ENCODE peak calls at places on chromosomes 16 and 17, in four cellular contexts. Q, E, R and L are unnamed samples. For H3K4me1, the result is how much of the 10 kb centered on the place peaks cover.

GRCh38 chr17:13931752-13932477 is 137.4 kb upstream of the COX10 start:
- DNase-seq in R (peak), Q (peak), E (peak), L (no peak)

GRCh38 chr16:11136600-11136999 is 119.4 kb downstream of the SOCS1 start:
- DNase-seq in E (no peak), R (peak), Q (no peak), L (peak)

GRCh38 chr16:83609178-83609577 is 198.6 kb upstream of the HSBP1 start:
- DNase-seq in E (no peak), Q (no peak), R (no peak), L (no peak)

GRCh38 chr17:39667262-39668140 is 752 bp upstream of the PNMT start:
- DNase-seq in Q (no peak), R (no peak), E (no peak), L (no peak)

GRCh38 chr17:43416998-43417891 is 18.5 kb downstream of the ARL4D start:
- DNase-seq in E (no peak), Q (peak), R (no peak), L (no peak)

GRCh38 chr17:70552230-70552981 is 383.1 kb downstream of the KCNJ2 start:
- DNase-seq in E (no peak), R (peak), Q (no peak), L (no peak)

GRCh38 chr16:86669937-86670772 is 91.8 kb downstream of the FOXL1 start:
- DNase-seq in E (no peak), Q (peak), R (peak), L (no peak)

GRCh38 chr16:65070831-65071230 is 51.0 kb downstream of the CDH11 start:
- DNase-seq in R (peak), Q (peak), E (no peak), L (peak)

GRCh38 chr17:8585911-8586310 is 44.6 kb downstream of the MYH10 start:
- DNase-seq in Q (no peak), R (no peak), E (no peak), L (no peak)

GRCh38 chr17:78484300-78485159 is 92.7 kb downstream of the DNAH17 start:
- DNase-seq in R (peak), Q (no peak), E (no peak), L (no peak)

GRCh38 chr16:59339871-59340270 is 605.8 kb upstream of the GOT2 start:
- DNase-seq in Q (no peak), E (no peak), R (no peak), L (no peak)

GRCh38 chr17:27310548-27311110 is 16.7 kb downstream of the WSB1 start:
- DNase-seq in E (no peak), Q (no peak), R (no peak), L (no peak)

GRCh38 chr17:68851875-68852274 is 103.3 kb downstream of the ABCA8 start:
- DNase-seq in Q (no peak), R (no peak), E (no peak), L (no peak)

GRCh38 chr16:69417537-69418199 is 6.8 kb upstream of the CYB5B start:
- DNase-seq in R (peak), E (no peak), Q (no peak), L (peak)

GRCh38 chr17:82414548-82415281 is 3.4 kb upstream of the HEXD start:
- DNase-seq in E (no peak), R (peak), Q (peak), L (peak)

GRCh38 chr16:74480150-74481029 is 59.1 kb upstream of the CLEC18B start:
- DNase-seq in Q (peak), R (no peak), E (peak), L (peak)

GRCh38 chr17:33169580-33170285 is 123.4 kb downstream of the ASIC2 start:
- DNase-seq in R (no peak), Q (no peak), E (no peak), L (no peak)

GRCh38 chr17:47607481-47607880 is 42.2 kb upstream of the KPNB1 start:
- DNase-seq in E (no peak), Q (no peak), R (no peak), L (no peak)

GRCh38 chr16:22670551-22670970 is 143.4 kb upstream of the HS3ST2 start:
- DNase-seq in Q (no peak), R (no peak), E (no peak), L (no peak)

GRCh38 chr17:46809110-46809571 is 9.4 kb downstream of the WNT3 start:
- DNase-seq in R (no peak), E (no peak), Q (no peak), L (no peak)

GRCh38 chr17:8673621-8674020 is 43.1 kb upstream of the MYH10 start:
- DNase-seq in R (peak), Q (peak), E (no peak), L (no peak)

GRCh38 chr17:38892083-38892482 is 22.2 kb downstream of the LASP1 start:
- DNase-seq in E (no peak), Q (no peak), R (no peak), L (no peak)

GRCh38 chr16:27445502-27446175 is 43.7 kb downstream of the IL21R start:
- DNase-seq in E (no peak), Q (no peak), R (no peak), L (no peak)

GRCh38 chr17:3534881-3535252 is 22.7 kb downstream of the TRPV3 start:
- DNase-seq in Q (no peak), R (peak), E (no peak), L (no peak)

GRCh38 chr17:81515530-81516041 is 3.0 kb upstream of the ACTG1 start:
- DNase-seq in Q (no peak), E (no peak), R (no peak), L (no peak)

GRCh38 chr16:27547134-27547533 is 2.6 kb downstream of the GTF3C1 start:
- DNase-seq in Q (no peak), R (peak), E (peak), L (no peak)

GRCh38 chr17:57756941-57757340 is 11.8 kb upstream of the CCDC182 start:
- DNase-seq in Q (no peak), E (no peak), R (no peak), L (no peak)

GRCh38 chr16:19830902-19831555 is 53.6 kb downstream of the GPRC5B start:
- DNase-seq in R (peak), E (no peak), Q (no peak), L (no peak)

GRCh38 chr16:19833176-19833575 is 51.5 kb downstream of the GPRC5B start:
- DNase-seq in E (no peak), R (no peak), Q (no peak), L (no peak)

GRCh38 chr17:28327031-28327607 is 8.1 kb downstream of the TMEM97 start:
- DNase-seq in E (no peak), Q (no peak), R (no peak), L (peak)

GRCh38 chr17:9924735-9925191 is 19.7 kb upstream of the RCVRN start:
- DNase-seq in Q (no peak), R (peak), E (peak), L (peak)

GRCh38 chr16:53865492-53865863 is 161.5 kb downstream of the FTO start:
- DNase-seq in Q (no peak), E (peak), R (peak), L (peak)

GRCh38 chr17:4710693-4711634 is 532 bp downstream of the ARRB2 start:
- DNase-seq in E (no peak), R (no peak), Q (no peak), L (no peak)

GRCh38 chr16:81001330-81001729 is 5.4 kb downstream of the CMC2 start:
- DNase-seq in E (no peak), R (no peak), Q (no peak), L (no peak)

GRCh38 chr16:81000873-81001272 is 5.8 kb downstream of the CMC2 start:
- DNase-seq in E (no peak), Q (no peak), R (no peak), L (no peak)

GRCh38 chr16:81004646-81005353 is 1.9 kb downstream of the CMC2 start:
- DNase-seq in E (peak), Q (no peak), R (peak), L (no peak)

GRCh38 chr16:81003610-81004460 is 2.9 kb downstream of the CMC2 start:
- DNase-seq in Q (no peak), E (no peak), R (peak), L (no peak)

DNA sequence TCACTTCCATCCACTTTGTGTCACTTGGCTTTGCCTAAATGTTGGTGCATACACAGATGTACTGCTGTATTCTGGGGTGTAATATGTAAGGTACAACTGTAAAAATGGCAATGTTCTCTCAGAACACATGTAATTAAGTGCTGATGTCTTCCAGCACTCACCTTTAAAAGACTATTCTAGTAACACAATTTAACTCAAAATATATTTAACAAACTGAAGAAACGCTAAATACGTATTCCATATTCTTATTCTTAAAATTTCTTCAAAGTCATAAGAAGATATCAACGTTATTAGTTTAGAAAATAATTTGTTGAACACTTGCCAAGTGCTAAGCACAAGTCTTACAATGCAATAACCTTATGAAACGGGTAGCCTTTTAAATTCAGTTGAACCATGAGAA is 3.6 kb downstream of the CMC2 start:
- DNase-seq in Q (no peak), E (no peak), R (no peak), L (no peak)
- H3K4me1 ChIP-seq in Q (under half), E (under half), R (under half), L (under half)

GRCh38 chr16:70713781-70714180 is 27.9 kb upstream of the MTSS2 start:
- DNase-seq in E (no peak), R (no peak), Q (no peak), L (no peak)
- H3K27ac ChIP-seq in E (no peak), R (no peak), Q (peak), L (no peak)

DNA sequence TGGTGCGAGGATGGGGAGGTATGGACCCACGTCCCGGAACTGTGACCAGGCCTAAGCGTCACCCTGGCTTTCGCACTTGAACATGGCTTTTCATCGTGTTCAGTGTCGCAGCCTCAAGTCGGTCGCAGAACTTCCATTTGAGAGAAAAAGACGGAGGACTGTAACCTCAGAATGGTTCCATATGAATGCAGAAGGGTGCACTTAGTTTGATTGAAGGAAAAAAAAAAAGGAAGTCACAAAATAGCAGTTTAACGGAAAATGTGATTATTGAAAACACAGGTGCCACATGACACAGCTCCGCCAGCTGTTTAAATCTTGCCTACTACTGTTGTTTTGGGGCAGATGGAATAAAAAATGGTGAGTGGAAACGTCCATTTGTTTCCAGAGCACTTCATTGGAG is 30.2 kb upstream of the JPT2 start:
- DNase-seq in Q (no peak), R (no peak), E (no peak), L (no peak)
- H3K4me3 ChIP-seq in Q (no peak), R (no peak), E (no peak), L (no peak)

GRCh38 chr16:55661842-55662479 is 6.2 kb downstream of the SLC6A2 start:
- DNase-seq in Q (no peak), E (peak), R (no peak), L (no peak)
- H3K4me1 ChIP-seq in Q (under half), E (half or more), R (under half), L (under half)

GRCh38 chr16:57628782-57629181 is 352 bp downstream of the ADGRG1 start:
- DNase-seq in R (no peak), Q (no peak), E (no peak), L (no peak)

GRCh38 chr16:57624806-57625500 is 3.5 kb upstream of the ADGRG1 start:
- DNase-seq in R (no peak), Q (no peak), E (no peak), L (no peak)

GRCh38 chr16:57628008-57628781 is at the start of gene ADGRG1:
- DNase-seq in R (peak), Q (peak), E (peak), L (peak)

GRCh38 chr16:57626420-57627170 is 1.8 kb upstream of the ADGRG1 start:
- DNase-seq in E (no peak), Q (no peak), R (peak), L (no peak)

DNA sequence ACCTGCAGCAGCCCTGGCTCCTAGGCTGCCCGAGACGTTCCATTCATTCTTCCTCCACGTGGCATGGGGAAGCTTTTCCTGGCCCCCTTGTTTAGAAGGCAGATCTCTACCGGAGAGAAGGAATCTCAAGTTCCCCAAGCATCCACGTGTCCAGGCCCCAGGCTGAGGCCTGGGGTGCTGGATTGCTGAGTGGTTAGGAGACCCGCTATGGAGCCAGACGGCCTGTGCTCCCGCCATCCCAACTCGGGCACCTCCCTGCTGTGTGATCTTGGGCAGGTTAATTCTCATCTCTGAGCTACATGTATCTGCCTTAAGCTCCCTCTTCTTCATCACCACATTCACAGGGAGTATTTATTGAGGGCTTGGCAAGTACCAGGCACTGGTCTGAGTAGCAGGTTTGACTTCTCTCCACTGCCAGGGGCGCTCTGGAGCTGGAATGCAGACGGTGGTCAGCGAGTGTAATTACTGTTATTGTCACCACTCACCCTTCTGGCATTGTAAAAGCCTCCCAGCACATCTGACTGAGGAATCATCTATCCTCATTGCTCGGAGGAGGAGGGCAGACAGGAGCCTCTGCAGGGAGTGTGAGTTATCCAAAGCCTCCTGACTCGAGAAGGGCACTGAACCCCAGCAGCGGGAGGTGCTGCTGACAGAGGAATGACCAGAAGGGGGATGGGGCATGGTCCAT is 1.1 kb upstream of the ADGRG1 start:
- DNase-seq in E (no peak), Q (no peak), R (peak), L (peak)
- H3K27ac ChIP-seq in E (peak), Q (no peak), R (peak), L (peak)

GRCh38 chr17:55580596-55581133 is 69.4 kb upstream of the SMIM36 start:
- DNase-seq in E (no peak), R (no peak), Q (no peak), L (no peak)

GRCh38 chr17:55576237-55576998 is 65.2 kb upstream of the SMIM36 start:
- DNase-seq in Q (peak), R (peak), E (no peak), L (peak)

GRCh38 chr17:55575058-55575606 is 63.9 kb upstream of the SMIM36 start:
- DNase-seq in R (no peak), E (no peak), Q (no peak), L (no peak)

GRCh38 chr17:55577687-55578086 is 66.4 kb upstream of the SMIM36 start:
- DNase-seq in R (no peak), Q (no peak), E (no peak), L (peak)

GRCh38 chr17:55577011-55577586 is 65.8 kb upstream of the SMIM36 start:
- DNase-seq in E (no peak), Q (peak), R (peak), L (peak)
- H3K4me3 ChIP-seq in E (no peak), Q (peak), R (peak), L (peak)

DNA sequence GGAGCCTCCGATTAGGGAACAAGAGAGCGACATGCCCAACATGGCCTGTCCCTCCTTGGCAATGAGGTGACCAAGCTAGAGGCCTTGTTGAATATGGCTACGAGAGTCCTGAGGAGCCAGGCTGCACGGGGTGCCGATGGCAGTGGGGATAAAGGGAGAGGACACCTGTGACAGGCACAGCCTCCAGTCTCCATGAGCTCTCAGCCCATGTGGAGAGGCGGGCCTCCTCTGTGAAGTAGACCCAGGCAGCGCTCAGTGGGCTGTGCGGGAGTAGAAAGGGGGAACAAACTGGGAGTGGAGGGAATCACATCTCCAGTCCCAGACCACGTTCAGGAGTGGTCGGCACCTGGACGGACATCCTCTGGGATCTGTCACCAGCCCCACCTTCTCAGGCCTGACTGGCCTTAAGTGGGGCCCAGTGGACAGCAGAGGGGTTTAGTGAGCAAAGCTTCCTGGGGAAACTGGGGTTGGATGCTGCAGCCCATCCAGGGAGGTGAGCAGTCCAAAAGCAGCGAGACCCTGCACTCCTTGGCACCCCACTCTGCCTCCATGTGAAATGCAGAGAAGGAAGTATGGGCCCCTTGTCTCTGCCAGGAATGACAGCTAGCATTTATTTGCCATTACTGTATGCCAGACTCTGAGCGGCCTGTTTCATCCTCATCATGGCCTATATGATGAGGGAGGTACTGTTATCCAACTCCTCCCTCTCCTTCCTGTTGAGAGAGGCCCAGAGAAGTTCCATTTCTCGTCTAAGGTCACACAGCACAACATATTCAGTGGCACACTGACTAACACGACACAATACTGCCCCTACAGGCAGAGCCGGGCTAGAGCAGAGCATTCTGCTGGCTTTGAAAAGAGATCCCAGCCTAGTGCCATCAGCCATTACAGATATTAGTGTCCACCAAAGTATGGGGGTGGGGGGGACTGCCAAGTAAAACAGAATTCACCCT is 4.5 kb upstream of the TMEM92 start:
- DNase-seq in Q (peak), E (peak), R (peak), L (peak)
- H3K4me1 ChIP-seq in Q (half or more), E (under half), R (half or more), L (half or more)

GRCh38 chr17:76537288-76537577 is 276 bp downstream of the CYGB start:
- DNase-seq in Q (no peak), R (no peak), E (no peak), L (no peak)

GRCh38 chr17:76535788-76536510 is 1.6 kb downstream of the CYGB start:
- DNase-seq in Q (no peak), R (no peak), E (no peak), L (no peak)

GRCh38 chr17:76537578-76538280 is at the start of gene CYGB:
- DNase-seq in R (peak), E (no peak), Q (no peak), L (peak)

GRCh38 chr17:76536511-76537287 is 810 bp downstream of the CYGB start:
- DNase-seq in E (no peak), R (no peak), Q (no peak), L (no peak)

DNA sequence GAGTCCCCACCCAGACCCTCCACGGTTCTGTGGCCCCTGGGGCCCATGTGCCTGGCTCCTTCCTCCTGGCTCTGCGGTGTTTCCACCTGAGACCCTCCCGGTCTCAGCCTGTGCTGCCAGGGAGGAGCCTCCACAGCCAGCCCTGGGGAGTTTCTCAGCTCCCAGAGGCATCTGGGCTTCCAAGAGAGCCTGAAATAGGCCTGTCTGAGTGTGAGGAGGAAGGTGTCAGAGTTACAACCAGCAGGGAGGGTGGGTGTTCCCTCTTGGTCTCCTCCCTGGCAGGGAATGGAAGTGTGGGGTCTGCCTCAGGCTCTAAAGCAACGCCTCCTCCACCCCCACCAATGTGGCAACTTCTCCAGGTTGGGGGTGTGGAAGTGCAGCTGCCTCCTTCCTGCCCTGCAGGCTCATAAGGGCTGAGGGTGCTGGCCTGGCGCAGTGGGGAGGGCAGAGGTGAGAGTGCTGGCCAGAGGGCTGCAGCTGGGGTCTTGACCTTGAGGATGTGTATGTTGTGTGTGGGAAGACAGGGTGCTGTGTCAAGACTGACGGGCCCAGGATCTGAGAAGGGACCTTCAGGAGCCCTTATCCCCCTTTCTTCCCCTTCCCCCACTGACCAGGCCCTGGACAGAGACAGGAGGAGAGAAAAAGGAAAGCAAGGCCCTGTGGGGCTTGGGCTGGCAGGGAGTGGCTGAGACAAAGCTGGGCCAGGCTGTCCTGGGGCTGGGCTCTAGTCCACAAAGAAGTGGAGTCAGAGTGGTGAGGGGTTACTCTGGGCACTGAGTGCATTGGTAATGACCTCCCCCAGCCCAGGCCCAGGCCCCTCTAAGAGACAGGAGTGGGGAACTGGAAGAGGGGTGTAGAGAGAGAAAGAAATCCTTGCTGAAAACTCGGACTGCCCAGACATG is 2.4 kb downstream of the CYGB start:
- DNase-seq in Q (no peak), R (no peak), E (no peak), L (peak)
- H3K27ac ChIP-seq in Q (no peak), R (no peak), E (no peak), L (no peak)